ENCODE peak calls at places on chromosomes 5 and 9, in nine cellular contexts. W, S, Y, I, L, D, Z, P and B are unnamed samples.

GRCh38 chr5:149408252-149409099 is 29.4 kb upstream of the IL17B start:
- DNase-seq in Y (no peak), S (no peak), Z (no peak), D (no peak), I (peak), L (no peak), W (no peak), P (no peak), B (peak)

GRCh38 chr5:94196959-94197358 is 421.4 kb downstream of the KIAA0825 start:
- DNase-seq in W (no peak), S (no peak), D (no peak), Y (no peak), Z (no peak), L (no peak), I (peak), P (no peak), B (no peak)

GRCh38 chr5:124808842-124809268 is 62.4 kb upstream of the ZNF608 start:
- DNase-seq in P (no peak), S (no peak), D (no peak), Y (no peak), L (no peak), W (no peak), Z (no peak), I (no peak), B (no peak)

GRCh38 chr5:44294492-44294891 is 94.7 kb downstream of the FGF10 start:
- DNase-seq in I (no peak), Z (no peak), Y (no peak), L (no peak), W (peak), P (no peak), S (no peak), D (no peak), B (no peak)

GRCh38 chr9:89623925-89624420 is 19.2 kb downstream of the GADD45G start:
- DNase-seq in Z (no peak), W (peak), L (no peak), Y (no peak), I (no peak), P (no peak), S (no peak), D (peak), B (peak)

GRCh38 chr9:78033870-78034269 is 2.3 kb upstream of the GNAQ start:
- DNase-seq in S (no peak), I (no peak), W (no peak), L (no peak), D (no peak), Z (no peak), Y (no peak), P (no peak), B (no peak)

GRCh38 chr5:177996660-177997318 is 747 bp upstream of the PROP1 start:
- DNase-seq in I (no peak), D (no peak), W (no peak), S (no peak), Y (no peak), P (no peak), L (no peak), Z (no peak), B (no peak)

GRCh38 chr9:21549251-21549765 is 67.2 kb upstream of the IFNE start:
- DNase-seq in S (no peak), I (peak), L (peak), P (peak), D (no peak), W (no peak), Y (peak), Z (no peak), B (no peak)

GRCh38 chr5:156850206-156850751 is at the start of gene PPP1R2B:
- DNase-seq in L (no peak), W (no peak), I (no peak), P (no peak), S (no peak), Z (no peak), D (no peak), Y (no peak), B (no peak)

GRCh38 chr5:76771705-76772405 is 47.0 kb upstream of the F2RL1 start:
- DNase-seq in Y (peak), Z (no peak), S (no peak), W (no peak), D (no peak), I (no peak), L (no peak), P (no peak), B (no peak)

GRCh38 chr5:181170237-181170830 is 22.9 kb downstream of the OR2V2 start:
- DNase-seq in W (no peak), Y (no peak), S (no peak), L (no peak), D (no peak), Z (no peak), P (no peak), I (no peak), B (no peak)

GRCh38 chr5:174990909-174991308 is 266.5 kb downstream of the MSX2 start:
- DNase-seq in L (no peak), I (no peak), P (no peak), W (peak), S (no peak), D (no peak), Z (no peak), Y (no peak), B (no peak)

GRCh38 chr9:92917176-92917800 is 30.0 kb upstream of the FGD3 start:
- DNase-seq in W (no peak), Z (no peak), P (no peak), I (no peak), S (no peak), L (no peak), Y (no peak), D (no peak), B (no peak)

GRCh38 chr9:123375725-123376132 is 19.7 kb downstream of the CRB2 start:
- DNase-seq in P (peak), S (no peak), D (no peak), L (no peak), I (peak), Z (no peak), Y (no peak), W (no peak), B (no peak)

GRCh38 chr5:59157001-59157527 is 574.2 kb downstream of the RAB3C start:
- DNase-seq in L (no peak), D (no peak), S (no peak), P (no peak), Y (no peak), Z (no peak), I (no peak), W (no peak), B (no peak)

GRCh38 chr5:111668713-111669112 is 88.3 kb downstream of the NREP start:
- DNase-seq in I (peak), P (no peak), L (no peak), Y (peak), S (no peak), W (no peak), Z (no peak), D (no peak), B (no peak)

GRCh38 chr9:69877852-69878507 is 57.4 kb downstream of the CFAP95 start:
- DNase-seq in P (peak), L (no peak), D (no peak), W (no peak), Y (peak), Z (peak), S (no peak), I (peak), B (no peak)

GRCh38 chr5:170437621-170438375 is 48.6 kb upstream of the KCNMB1 start:
- DNase-seq in Y (no peak), I (no peak), S (no peak), Z (no peak), D (no peak), P (no peak), W (no peak), L (no peak), B (no peak)

GRCh38 chr9:96556701-96557461 is 62.8 kb downstream of the CDC14B start:
- DNase-seq in W (peak), D (peak), Y (no peak), L (no peak), I (peak), S (no peak), P (no peak), Z (no peak), B (peak)

GRCh38 chr9:16521868-16522381 is 348.5 kb downstream of the BNC2 start:
- DNase-seq in Y (peak), W (peak), I (peak), P (peak), Z (no peak), L (peak), D (no peak), S (no peak), B (peak)

GRCh38 chr5:180135967-180136641 is 64.5 kb upstream of the RNF130 start:
- DNase-seq in S (no peak), L (no peak), P (no peak), I (no peak), Z (no peak), Y (no peak), D (no peak), W (peak), B (no peak)

GRCh38 chr5:170430871-170431437 is 41.8 kb upstream of the KCNMB1 start:
- DNase-seq in S (no peak), P (no peak), W (no peak), L (no peak), Z (no peak), I (peak), Y (no peak), D (no peak), B (no peak)

GRCh38 chr9:133133680-133134418 is 12.8 kb upstream of the RALGDS start:
- DNase-seq in Z (peak), P (peak), D (peak), Y (peak), W (peak), L (peak), I (peak), S (peak), B (peak)

GRCh38 chr9:136228107-136228875 is 17.3 kb downstream of the QSOX2 start:
- DNase-seq in D (peak), P (no peak), Z (no peak), W (no peak), S (no peak), I (peak), Y (peak), L (no peak), B (no peak)

GRCh38 chr9:128153947-128154695 is 4.9 kb downstream of the LCN2 start:
- DNase-seq in S (no peak), Y (no peak), P (no peak), I (no peak), W (peak), D (no peak), Z (no peak), L (no peak), B (peak)

GRCh38 chr5:10746711-10747110 is 14.3 kb downstream of the DAP start:
- DNase-seq in Y (no peak), W (no peak), P (no peak), I (no peak), L (no peak), Z (no peak), D (no peak), S (no peak), B (no peak)

GRCh38 chr5:91049800-91050199 is 333.3 kb downstream of the ARRDC3 start:
- DNase-seq in Y (peak), Z (no peak), L (no peak), D (no peak), W (no peak), P (no peak), I (peak), S (no peak), B (no peak)

GRCh38 chr5:123549256-123549904 is 37.4 kb downstream of the CSNK1G3 start:
- DNase-seq in I (no peak), P (no peak), Z (peak), D (no peak), Y (no peak), L (no peak), W (no peak), S (peak), B (no peak)

GRCh38 chr5:59107692-59108091 is 524.8 kb downstream of the RAB3C start:
- DNase-seq in I (no peak), W (no peak), Y (no peak), Z (no peak), P (no peak), S (no peak), L (no peak), D (no peak), B (no peak)

GRCh38 chr9:11328326-11328725 is 715.5 kb upstream of the PTPRD start:
- DNase-seq in Z (no peak), S (no peak), Y (no peak), L (no peak), I (no peak), P (no peak), W (no peak), D (no peak), B (no peak)